ENCODE peak calls at places on chromosomes 4 and X, in six cellular contexts. A is HCT116, B is transverse colon, Z is GM12891, K is HepG2, W is sigmoid colon. E is an unnamed sample.

GRCh38 chr4:56907009-56907408 is 691 bp upstream of the REST start:
- DNase-seq in A (no peak), B (peak; percentile 20), Z (no peak), K (no peak), W (no peak), E (no peak)

GRCh38 chr4:168955674-168956073 is 54.4 kb downstream of the CBR4 start:
- DNase-seq in A (no peak), B (no peak), Z (no peak), K (no peak), W (no peak), E (no peak)

GRCh38 chr4:25801594-25801993 is 61.2 kb downstream of the SEL1L3 start:
- DNase-seq in A (no peak), B (no peak), Z (no peak), K (no peak), W (no peak), E (no peak)

GRCh38 chr4:64272432-64272831 is 136.8 kb downstream of the TECRL start:
- DNase-seq in A (no peak), B (no peak), Z (no peak), K (no peak), W (no peak), E (no peak)

GRCh38 chr4:86014599-86014998 is 345.3 kb downstream of the MAPK10 start:
- DNase-seq in A (no peak), B (no peak), Z (no peak), K (no peak), W (no peak), E (no peak)

GRCh38 chr4:115944146-115944905 is 830.9 kb upstream of the NDST4 start:
- DNase-seq in A (no peak), B (no peak), Z (no peak), K (no peak), W (no peak), E (no peak)

GRCh38 chrX:113629326-113629725 is 788.7 kb upstream of the AMOT start:
- DNase-seq in A (no peak), B (no peak), Z (no peak), K (no peak), W (no peak), E (no peak)

GRCh38 chr4:51851090-51851936 is 8.4 kb downstream of the DCUN1D4 start:
- DNase-seq in A (no peak), B (no peak), Z (no peak), K (no peak), W (no peak), E (no peak)

GRCh38 chr4:173367285-173367684 is 3.5 kb upstream of the SAP30 start:
- DNase-seq in A (no peak), B (no peak), Z (no peak), K (no peak), W (no peak), E (no peak)

GRCh38 chr4:5165419-5166369 is 114.4 kb downstream of the STK32B start:
- DNase-seq in A (no peak), B (no peak), Z (no peak), K (no peak), W (no peak), E (no peak)

GRCh38 chrX:53383376-53384087 is 38.9 kb downstream of the SMC1A start:
- DNase-seq in A (no peak), B (no peak), Z (no peak), K (peak; percentile 67), W (no peak), E (no peak)

GRCh38 chrX:153946910-153947769 is 2.7 kb upstream of the RENBP start:
- DNase-seq in A (peak; percentile 67), B (peak; percentile 84), Z (no peak), K (peak; percentile 75), W (peak; percentile 88), E (no peak)

GRCh38 chr4:74446193-74446868 is 1.4 kb downstream of the AREG start:
- DNase-seq in A (no peak), B (no peak), Z (no peak), K (no peak), W (no peak), E (no peak)

GRCh38 chr4:164894725-164895124 is 17.7 kb downstream of the APELA start:
- DNase-seq in A (no peak), B (no peak), Z (no peak), K (no peak), W (no peak), E (no peak)

GRCh38 chr4:171981185-171981584 is 168.0 kb downstream of the GALNTL6 start:
- DNase-seq in A (no peak), B (no peak), Z (no peak), K (no peak), W (no peak), E (no peak)

GRCh38 chr4:3683077-3683743 is 83.0 kb upstream of the ADRA2C start:
- DNase-seq in A (no peak), B (no peak), Z (no peak), K (no peak), W (peak; percentile 52), E (no peak)

GRCh38 chr4:70902577-70903281 is 560 bp downstream of the MOB1B start:
- DNase-seq in A (no peak), B (no peak), Z (peak; percentile 42), K (no peak), W (no peak), E (peak; percentile 15)

GRCh38 chrX:151346931-151347543 is 50.0 kb upstream of the VMA21 start:
- DNase-seq in A (no peak), B (no peak), Z (no peak), K (no peak), W (no peak), E (no peak)

GRCh38 chrX:123425471-123425870 is 241.4 kb downstream of the GRIA3 start:
- DNase-seq in A (no peak), B (no peak), Z (no peak), K (no peak), W (no peak), E (no peak)

GRCh38 chr4:92251711-92252110 is 52.1 kb upstream of the GRID2 start:
- DNase-seq in A (no peak), B (no peak), Z (no peak), K (no peak), W (no peak), E (no peak)

GRCh38 chrX:22800360-22800759 is 199.4 kb upstream of the DDX53 start:
- DNase-seq in A (no peak), B (no peak), Z (no peak), K (no peak), W (no peak), E (no peak)

GRCh38 chr4:57490520-57490919 is 380.3 kb upstream of the IGFBP7 start:
- DNase-seq in A (no peak), B (no peak), Z (no peak), K (no peak), W (peak; percentile 80), E (no peak)

GRCh38 chrX:20244936-20245335 is 21.8 kb downstream of the RPS6KA3 start:
- DNase-seq in A (no peak), B (no peak), Z (no peak), K (no peak), W (no peak), E (no peak)

GRCh38 chr4:53075162-53075785 is 213.2 kb downstream of the RASL11B start:
- DNase-seq in A (no peak), B (no peak), Z (no peak), K (no peak), W (no peak), E (no peak)

DNA sequence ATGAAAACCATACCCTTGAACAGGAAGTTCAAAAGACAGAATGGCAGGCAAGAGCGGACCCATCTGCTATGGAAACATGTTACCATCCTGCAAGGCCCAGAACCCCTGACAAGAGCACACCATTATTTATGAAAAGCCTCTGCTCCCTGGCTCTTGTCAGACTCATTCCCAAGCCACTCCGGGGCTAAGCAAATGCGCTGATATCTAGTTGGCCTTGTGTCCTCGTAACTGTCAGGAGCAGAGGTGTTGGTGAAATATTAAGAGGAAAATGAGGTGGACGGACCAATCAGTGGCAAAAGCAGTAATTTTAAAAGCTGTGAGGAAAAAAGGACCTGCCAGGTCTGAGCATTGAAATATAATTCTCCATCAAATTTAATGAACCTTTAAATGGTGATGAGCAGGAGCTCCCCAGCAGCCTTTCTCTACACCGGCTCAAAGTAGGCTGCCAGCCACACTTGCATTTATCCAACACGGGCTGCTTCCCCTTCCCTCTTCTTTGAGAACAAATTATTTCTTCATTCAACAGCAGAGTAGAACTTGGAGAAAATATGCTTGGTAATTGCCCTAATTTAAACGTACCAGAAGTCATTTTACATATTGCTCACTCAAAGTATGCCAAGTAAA is 214.3 kb downstream of the RASL11B start:
- DNase-seq in A (no peak), B (no peak), Z (no peak), K (no peak), W (no peak), E (no peak)
- TF ChIP-seq POLR2A in A (no peak), B (no peak), Z (no peak), K (no peak), W (no peak), E (no peak)

GRCh38 chr4:6368096-6368495 is 98.4 kb downstream of the WFS1 start:
- DNase-seq in A (no peak), B (no peak), Z (no peak), K (no peak), W (no peak), E (no peak)

GRCh38 chr4:6368601-6369000 is 99.0 kb downstream of the WFS1 start:
- DNase-seq in A (no peak), B (no peak), Z (no peak), K (no peak), W (no peak), E (no peak)

GRCh38 chr4:6369035-6369434 is 99.4 kb downstream of the WFS1 start:
- DNase-seq in A (no peak), B (no peak), Z (no peak), K (no peak), W (no peak), E (no peak)

GRCh38 chr4:6366581-6366980 is 96.9 kb downstream of the WFS1 start:
- DNase-seq in A (no peak), B (no peak), Z (no peak), K (no peak), W (no peak), E (no peak)

GRCh38 chr4:6367313-6367945 is 97.8 kb downstream of the WFS1 start:
- DNase-seq in A (no peak), B (no peak), Z (no peak), K (no peak), W (no peak), E (no peak)
- TF ChIP-seq POLR2AphosphoS5 in A (no peak), B (no peak), Z (no peak), K (no peak), W (no peak), E (no peak)

DNA sequence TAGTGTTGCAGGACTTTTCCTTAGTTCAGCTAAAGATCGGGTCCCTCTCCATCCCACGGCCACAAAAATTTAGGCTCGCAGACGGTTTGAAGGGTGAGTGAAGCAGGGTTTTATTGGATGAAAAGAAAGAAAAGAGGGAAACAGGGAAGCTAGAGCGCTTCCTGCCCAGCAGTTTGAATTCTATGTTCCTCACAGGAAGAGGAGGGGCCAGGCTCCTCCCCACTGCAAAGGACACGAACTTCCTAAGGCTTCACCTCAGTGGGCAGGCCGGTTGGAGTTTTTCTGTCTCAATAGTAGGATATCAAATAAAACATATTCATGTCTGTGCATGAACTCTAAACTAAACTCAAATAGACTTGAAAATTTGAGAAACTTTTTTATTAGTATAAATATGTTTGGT is 27.4 kb downstream of the DAPP1 start:
- DNase-seq in A (no peak), B (no peak), Z (no peak), K (no peak), W (no peak), E (no peak)
- TF ChIP-seq POLR2A in A (no peak), B (no peak), Z (no peak), K (no peak), W (no peak), E (no peak)

DNA sequence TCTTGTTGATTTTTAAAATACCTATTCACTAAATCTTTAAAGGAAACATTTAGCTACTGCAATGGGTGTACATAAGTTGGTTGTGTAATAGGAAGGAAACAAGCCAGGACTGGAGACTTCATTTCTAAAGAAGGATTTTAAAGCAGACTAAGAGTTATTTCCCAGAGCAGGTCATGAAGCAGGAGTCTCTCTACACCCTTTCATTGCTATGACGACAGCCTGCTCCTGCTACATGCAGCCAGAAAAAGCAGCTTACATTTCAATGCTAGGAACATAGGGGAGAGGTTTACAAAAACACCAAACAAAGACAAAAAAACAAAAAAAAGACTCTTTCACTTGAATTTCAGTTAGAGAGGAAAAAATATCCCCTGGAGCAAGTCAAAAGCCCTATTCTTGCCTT is 3.5 kb downstream of the SPARCL1 start:
- DNase-seq in A (no peak), B (no peak), Z (no peak), K (no peak), W (peak; percentile 75), E (peak; percentile 48)
- TF ChIP-seq POLR2AphosphoS5 in A (no peak), B (peak; percentile 50), Z (no peak), K (no peak), W (peak; percentile 74), E (peak; percentile 66)

E was measured in prostate gland.